ENCODE peak calls at places on chromosomes 1 and 21, in five cellular contexts. One of them, this sample, is unnamed.

GRCh38 chr21:43311303-43311817 is 115.6 kb downstream of the SIK1 start:
- DNase-seq in IMR-90: no peak
- DNase-seq in stomach: peak; percentile 64
- DNase-seq in cardiac muscle cell: no peak
- DNase-seq in tibial artery: no peak
- DNase-seq in this sample: no peak

GRCh38 chr1:45510972-45511527 is 10.6 kb downstream of the PRDX1 start:
- DNase-seq in stomach: no peak
- DNase-seq in cardiac muscle cell: no peak
- DNase-seq in tibial artery: no peak
- DNase-seq in IMR-90: no peak
- DNase-seq in this sample: no peak

GRCh38 chr1:2241820-2242219 is 13.7 kb downstream of the SKI start:
- DNase-seq in IMR-90: no peak
- DNase-seq in stomach: no peak
- DNase-seq in cardiac muscle cell: no peak
- DNase-seq in tibial artery: no peak
- DNase-seq in this sample: no peak

GRCh38 chr1:229122606-229123005 is 148.3 kb upstream of the RAB4A start:
- DNase-seq in cardiac muscle cell: no peak
- DNase-seq in tibial artery: no peak
- DNase-seq in stomach: no peak
- DNase-seq in IMR-90: no peak
- DNase-seq in this sample: no peak

GRCh38 chr1:247948558-247948957 is at the start of gene OR2L8:
- DNase-seq in stomach: no peak
- DNase-seq in tibial artery: no peak
- DNase-seq in cardiac muscle cell: no peak
- DNase-seq in IMR-90: no peak
- DNase-seq in this sample: no peak

GRCh38 chr1:219325368-219325742 is 151.7 kb downstream of the LYPLAL1 start:
- DNase-seq in tibial artery: no peak
- DNase-seq in IMR-90: no peak
- DNase-seq in cardiac muscle cell: no peak
- DNase-seq in stomach: no peak
- DNase-seq in this sample: no peak

GRCh38 chr21:41432567-41433460 is 6.8 kb downstream of the MX1 start:
- DNase-seq in IMR-90: no peak
- DNase-seq in cardiac muscle cell: no peak
- DNase-seq in stomach: no peak
- DNase-seq in tibial artery: peak; percentile 32
- DNase-seq in this sample: no peak

GRCh38 chr1:210770396-210770984 is 363.5 kb downstream of the KCNH1 start:
- DNase-seq in tibial artery: no peak
- DNase-seq in cardiac muscle cell: no peak
- DNase-seq in stomach: no peak
- DNase-seq in IMR-90: no peak
- DNase-seq in this sample: no peak

GRCh38 chr21:32099812-32100416 is 178.9 kb downstream of the MIS18A start:
- DNase-seq in cardiac muscle cell: no peak
- DNase-seq in IMR-90: peak; percentile 24
- DNase-seq in tibial artery: no peak
- DNase-seq in stomach: no peak
- DNase-seq in this sample: no peak

GRCh38 chr1:12656575-12656974 is 12.7 kb downstream of the AADACL4 start:
- DNase-seq in cardiac muscle cell: no peak
- DNase-seq in tibial artery: no peak
- DNase-seq in stomach: no peak
- DNase-seq in IMR-90: no peak
- DNase-seq in this sample: no peak

DNA sequence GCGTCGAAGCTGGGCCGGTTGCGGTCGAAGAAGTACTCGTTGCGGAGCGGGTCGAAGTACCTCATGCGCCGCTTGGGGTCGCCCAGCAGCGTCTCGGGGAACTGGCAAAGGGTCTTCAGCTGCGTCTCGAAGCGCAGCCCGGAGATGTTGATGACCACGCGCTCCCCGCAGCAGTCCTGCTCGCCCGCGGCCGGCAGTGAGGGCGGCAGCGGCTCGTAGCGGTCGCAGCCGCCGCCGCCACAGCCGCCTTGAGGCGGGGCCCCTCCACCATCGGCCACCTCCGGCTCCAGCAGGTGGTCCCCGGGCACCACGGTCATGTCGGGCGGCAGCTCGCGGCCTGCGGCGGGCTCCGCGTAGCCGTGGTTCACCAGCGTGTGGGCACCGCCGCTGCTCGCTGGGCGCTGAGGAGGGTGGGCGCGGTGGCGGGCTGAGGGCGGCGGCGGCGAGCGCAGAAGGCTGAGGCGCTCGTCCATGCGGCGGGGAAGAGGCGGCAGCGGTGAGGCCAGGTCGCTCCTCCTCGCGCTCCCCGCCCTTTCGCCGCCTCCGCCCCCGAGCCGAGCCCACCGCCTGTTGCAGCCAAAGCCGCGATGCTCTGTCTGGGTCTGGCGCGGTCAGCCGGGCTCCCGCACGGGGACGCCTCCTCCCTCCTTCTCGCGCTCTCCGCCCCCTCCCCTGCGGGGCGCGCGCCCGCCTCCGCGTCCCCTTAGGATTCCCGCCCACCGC is at the start of gene KCNA3:
- DNase-seq in tibial artery: peak; percentile 54
- DNase-seq in IMR-90: no peak
- DNase-seq in cardiac muscle cell: peak; percentile 65
- DNase-seq in stomach: peak; percentile 44
- DNase-seq in this sample: no peak
- TF ChIP-seq CTCF in tibial artery: no peak
- TF ChIP-seq CTCF in IMR-90: no peak
- TF ChIP-seq CTCF in cardiac muscle cell: no peak
- TF ChIP-seq CTCF in stomach: no peak
- TF ChIP-seq CTCF in this sample: no peak

GRCh38 chr1:233509596-233509995 is 104.3 kb upstream of the KCNK1 start:
- DNase-seq in IMR-90: no peak
- DNase-seq in tibial artery: no peak
- DNase-seq in stomach: no peak
- DNase-seq in cardiac muscle cell: no peak
- DNase-seq in this sample: no peak
- H3K4me3 ChIP-seq in IMR-90: no peak overlapping the region
- H3K4me3 ChIP-seq in tibial artery: no peak overlapping the region
- H3K4me3 ChIP-seq in stomach: no peak overlapping the region
- H3K4me3 ChIP-seq in cardiac muscle cell: no peak overlapping the region
- H3K4me3 ChIP-seq in this sample: no peak overlapping the region

GRCh38 chr1:230768903-230769570 is 21.8 kb downstream of the CAPN9 start:
- DNase-seq in stomach: peak; percentile 47
- DNase-seq in cardiac muscle cell: no peak
- DNase-seq in tibial artery: no peak
- DNase-seq in IMR-90: peak; percentile 88
- DNase-seq in this sample: no peak

GRCh38 chr1:230773396-230774033 is 26.3 kb downstream of the CAPN9 start:
- DNase-seq in tibial artery: no peak
- DNase-seq in stomach: no peak
- DNase-seq in cardiac muscle cell: no peak
- DNase-seq in IMR-90: no peak
- DNase-seq in this sample: no peak

GRCh38 chr1:230770317-230770716 is 23.1 kb downstream of the CAPN9 start:
- DNase-seq in cardiac muscle cell: no peak
- DNase-seq in stomach: no peak
- DNase-seq in IMR-90: no peak
- DNase-seq in tibial artery: no peak
- DNase-seq in this sample: no peak

GRCh38 chr1:230771773-230772354 is 24.7 kb downstream of the CAPN9 start:
- DNase-seq in IMR-90: no peak
- DNase-seq in stomach: no peak
- DNase-seq in cardiac muscle cell: no peak
- DNase-seq in tibial artery: no peak
- DNase-seq in this sample: no peak

DNA sequence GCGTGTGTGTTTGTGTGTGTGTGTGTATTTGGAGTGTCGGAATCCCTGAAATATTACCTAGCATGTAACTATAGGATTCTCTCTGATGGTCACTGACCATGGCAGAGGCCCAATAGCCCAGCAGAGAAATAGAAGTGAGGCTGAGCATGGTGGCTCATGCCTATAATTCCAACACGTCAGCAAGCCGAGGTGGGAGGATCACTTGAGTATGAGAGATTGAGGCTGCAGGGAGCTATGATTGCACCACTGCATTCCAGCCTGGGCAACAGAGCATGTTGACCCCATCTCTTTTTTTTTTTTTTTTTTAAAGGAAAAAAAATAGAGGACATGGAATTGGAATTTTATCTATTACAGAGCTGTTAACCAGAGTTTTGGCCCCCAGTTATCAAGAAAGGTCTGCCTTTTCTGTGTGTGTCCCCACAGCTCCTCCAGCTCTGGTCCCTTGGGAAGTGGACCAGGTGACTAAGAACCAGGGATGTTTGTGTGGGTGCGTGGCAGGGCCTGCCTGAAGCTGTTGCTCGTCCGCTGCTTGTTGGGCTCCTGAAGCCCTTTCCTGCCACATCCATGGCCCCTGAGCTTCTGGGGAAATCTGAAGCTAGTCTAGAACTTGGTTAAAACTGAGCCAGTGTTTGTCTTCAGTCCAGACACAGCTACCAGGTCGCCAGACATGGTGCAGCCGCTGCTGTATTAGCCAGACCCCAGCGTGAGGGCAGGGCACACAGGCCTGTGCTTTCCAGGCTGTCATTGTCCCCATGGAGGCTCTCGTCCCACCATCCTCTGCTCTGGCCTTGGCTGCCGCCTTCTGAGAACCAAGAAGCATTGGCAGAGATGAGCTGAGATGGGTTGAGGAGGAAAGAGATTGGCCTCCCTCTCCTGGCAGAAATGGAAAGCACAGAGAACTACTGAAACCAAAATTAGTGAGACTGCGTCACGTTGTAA is 25.5 kb downstream of the CAPN9 start:
- DNase-seq in tibial artery: no peak
- DNase-seq in cardiac muscle cell: peak; percentile 60
- DNase-seq in stomach: peak; percentile 48
- DNase-seq in IMR-90: peak; percentile 59
- DNase-seq in this sample: peak; percentile 46
- TF ChIP-seq CTCF in tibial artery: peak; percentile 74
- TF ChIP-seq CTCF in cardiac muscle cell: peak; percentile 71
- TF ChIP-seq CTCF in stomach: peak; percentile 85
- TF ChIP-seq CTCF in IMR-90: peak; percentile 63
- TF ChIP-seq CTCF in this sample: peak; percentile 82

GRCh38 chr1:154969741-154970452 is 650 bp downstream of the SHC1 start:
- DNase-seq in IMR-90: no peak
- DNase-seq in cardiac muscle cell: no peak
- DNase-seq in stomach: no peak
- DNase-seq in tibial artery: peak; percentile 75
- DNase-seq in this sample: no peak

GRCh38 chr1:154970631-154971340 is at the start of gene SHC1:
- DNase-seq in IMR-90: peak; percentile 92
- DNase-seq in stomach: peak; percentile 83
- DNase-seq in cardiac muscle cell: peak; percentile 87
- DNase-seq in tibial artery: peak; percentile 98
- DNase-seq in this sample: peak; percentile 63

GRCh38 chr1:154967331-154967950 is 3.1 kb downstream of the SHC1 start:
- DNase-seq in stomach: no peak
- DNase-seq in cardiac muscle cell: no peak
- DNase-seq in tibial artery: no peak
- DNase-seq in IMR-90: no peak
- DNase-seq in this sample: no peak

GRCh38 chr1:154968731-154969130 is 1.8 kb downstream of the SHC1 start:
- DNase-seq in IMR-90: no peak
- DNase-seq in cardiac muscle cell: no peak
- DNase-seq in tibial artery: no peak
- DNase-seq in stomach: no peak
- DNase-seq in this sample: no peak

DNA sequence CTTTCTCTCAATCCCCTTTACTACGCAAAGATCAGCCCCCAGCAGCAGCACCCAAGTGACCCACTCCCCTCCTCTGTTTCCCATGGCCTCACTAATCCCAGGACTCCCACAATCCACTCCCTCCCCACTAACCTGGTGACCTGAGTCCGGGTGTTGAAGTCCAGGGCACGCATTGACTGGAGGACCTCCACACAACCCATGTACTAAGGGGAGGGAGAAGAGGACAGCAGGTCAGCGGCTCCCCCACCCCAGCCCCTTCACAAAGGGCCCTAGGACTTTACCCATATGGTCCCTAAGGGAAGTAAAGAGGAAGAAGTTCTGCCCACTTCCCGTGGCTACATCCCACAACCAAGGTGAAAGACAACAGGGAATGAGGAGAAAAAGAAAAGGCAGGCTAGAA is 1.3 kb downstream of the SHC1 start:
- DNase-seq in IMR-90: no peak
- DNase-seq in cardiac muscle cell: no peak
- DNase-seq in tibial artery: no peak
- DNase-seq in stomach: no peak
- DNase-seq in this sample: no peak
- H3K4me3 ChIP-seq in IMR-90: peak overlapping the region; percentile 65
- H3K4me3 ChIP-seq in cardiac muscle cell: no peak overlapping the region
- H3K4me3 ChIP-seq in tibial artery: no peak overlapping the region
- H3K4me3 ChIP-seq in stomach: peak overlapping the region; percentile 42
- H3K4me3 ChIP-seq in this sample: peak overlapping the region; percentile 94

GRCh38 chr1:182301467-182302198 is 90.0 kb downstream of the GLUL start:
- DNase-seq in cardiac muscle cell: peak; percentile 20
- DNase-seq in tibial artery: no peak
- DNase-seq in stomach: peak; percentile 40
- DNase-seq in IMR-90: peak; percentile 1
- DNase-seq in this sample: peak; percentile 31
- TF ChIP-seq CTCF in cardiac muscle cell: peak; percentile 19
- TF ChIP-seq CTCF in tibial artery: no peak
- TF ChIP-seq CTCF in stomach: no peak
- TF ChIP-seq CTCF in IMR-90: no peak
- TF ChIP-seq CTCF in this sample: peak; percentile 7

GRCh38 chr1:64507897-64508296 is 38.0 kb downstream of the CACHD1 start:
- DNase-seq in stomach: no peak
- DNase-seq in IMR-90: no peak
- DNase-seq in tibial artery: no peak
- DNase-seq in cardiac muscle cell: no peak
- DNase-seq in this sample: no peak
- H3K4me3 ChIP-seq in stomach: no peak overlapping the region
- H3K4me3 ChIP-seq in IMR-90: no peak overlapping the region
- H3K4me3 ChIP-seq in tibial artery: no peak overlapping the region
- H3K4me3 ChIP-seq in cardiac muscle cell: no peak overlapping the region
- H3K4me3 ChIP-seq in this sample: no peak overlapping the region

This sample was measured in AG09309.